ENCODE peak calls at places on chromosomes 4 and X, in five cellular contexts. One of them, this sample, is unnamed.

GRCh38 chr4:154475800-154476199 is 15.8 kb downstream of the DCHS2 start:
- DNase-seq in GM23248: no peak
- DNase-seq in GM23338: no peak
- DNase-seq in mammary epithelial cell: no peak
- DNase-seq in MM.1S: no peak
- DNase-seq in this sample: no peak

GRCh38 chr4:169677150-169677732 is 56.9 kb downstream of the CLCN3 start:
- DNase-seq in GM23248: no peak
- DNase-seq in mammary epithelial cell: no peak
- DNase-seq in GM23338: no peak
- DNase-seq in MM.1S: no peak
- DNase-seq in this sample: no peak

GRCh38 chrX:662126-662525 is 31.5 kb downstream of the SHOX start:
- DNase-seq in GM23248: no peak
- DNase-seq in MM.1S: no peak
- DNase-seq in mammary epithelial cell: no peak
- DNase-seq in GM23338: no peak
- DNase-seq in this sample: no peak

GRCh38 chr4:36133658-36134057 is 110.7 kb downstream of the ARAP2 start:
- DNase-seq in GM23248: no peak
- DNase-seq in GM23338: no peak
- DNase-seq in MM.1S: no peak
- DNase-seq in mammary epithelial cell: no peak
- DNase-seq in this sample: no peak

GRCh38 chr4:87188063-87188462 is 32.4 kb downstream of the KLHL8 start:
- DNase-seq in GM23248: no peak
- DNase-seq in MM.1S: no peak
- DNase-seq in GM23338: no peak
- DNase-seq in mammary epithelial cell: no peak
- DNase-seq in this sample: no peak

GRCh38 chr4:48909697-48910096 is 3.1 kb upstream of the OCIAD2 start:
- DNase-seq in GM23248: peak
- DNase-seq in MM.1S: no peak
- DNase-seq in GM23338: no peak
- DNase-seq in mammary epithelial cell: peak
- DNase-seq in this sample: peak

GRCh38 chr4:80500593-80500992 is 165.1 kb downstream of the CFAP299 start:
- DNase-seq in GM23248: no peak
- DNase-seq in mammary epithelial cell: peak
- DNase-seq in GM23338: no peak
- DNase-seq in MM.1S: no peak
- DNase-seq in this sample: no peak

GRCh38 chr4:3257691-3258482 is 8.9 kb downstream of the MSANTD1 start:
- DNase-seq in GM23248: peak
- DNase-seq in MM.1S: no peak
- DNase-seq in GM23338: no peak
- DNase-seq in mammary epithelial cell: peak
- DNase-seq in this sample: peak

GRCh38 chrX:134741801-134742200 is 83.5 kb upstream of the PLAC1 start:
- DNase-seq in mammary epithelial cell: no peak
- DNase-seq in GM23248: no peak
- DNase-seq in MM.1S: no peak
- DNase-seq in GM23338: no peak
- DNase-seq in this sample: no peak

GRCh38 chr4:151184523-151185458 is 85.4 kb downstream of the RPS3A start:
- DNase-seq in MM.1S: no peak
- DNase-seq in GM23248: peak
- DNase-seq in GM23338: no peak
- DNase-seq in mammary epithelial cell: peak
- DNase-seq in this sample: peak

GRCh38 chrX:40177942-40178715 is 80.4 kb upstream of the BCOR start:
- DNase-seq in mammary epithelial cell: no peak
- DNase-seq in GM23248: no peak
- DNase-seq in GM23338: no peak
- DNase-seq in MM.1S: no peak
- DNase-seq in this sample: no peak

GRCh38 chrX:40179333-40179732 is 81.6 kb upstream of the BCOR start:
- DNase-seq in GM23338: no peak
- DNase-seq in GM23248: no peak
- DNase-seq in MM.1S: no peak
- DNase-seq in mammary epithelial cell: no peak
- DNase-seq in this sample: no peak

GRCh38 chrX:40176979-40177430 is 79.2 kb upstream of the BCOR start:
- DNase-seq in GM23248: peak
- DNase-seq in GM23338: peak
- DNase-seq in MM.1S: peak
- DNase-seq in mammary epithelial cell: no peak
- DNase-seq in this sample: no peak

GRCh38 chrX:40176256-40176978 is 78.7 kb upstream of the BCOR start:
- DNase-seq in MM.1S: peak
- DNase-seq in mammary epithelial cell: no peak
- DNase-seq in GM23248: peak
- DNase-seq in GM23338: peak
- DNase-seq in this sample: no peak

DNA sequence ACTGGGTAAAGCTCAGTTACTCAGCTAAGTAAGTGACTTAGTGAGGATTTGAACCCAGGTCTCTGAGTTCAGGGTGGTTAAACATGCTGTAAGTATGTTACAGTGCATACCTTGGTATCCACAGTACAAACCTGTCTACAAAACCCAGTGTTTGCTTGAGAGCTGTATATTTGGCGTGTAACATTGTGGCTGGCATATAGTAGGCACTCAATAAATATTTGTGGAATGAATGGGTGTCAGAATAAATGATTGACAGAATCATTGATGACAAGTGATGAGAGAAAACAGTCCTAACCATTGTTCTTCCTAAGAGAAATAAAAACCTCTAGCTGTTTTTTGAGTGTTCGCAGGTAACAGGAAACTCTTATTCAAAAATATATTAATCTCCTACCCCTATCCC is 79.7 kb upstream of the BCOR start:
- DNase-seq in MM.1S: no peak
- DNase-seq in GM23338: no peak
- DNase-seq in mammary epithelial cell: no peak
- DNase-seq in GM23248: no peak
- DNase-seq in this sample: no peak
- H3K4me2 ChIP-seq in MM.1S: peak
- H3K4me2 ChIP-seq in GM23338: peak
- H3K4me2 ChIP-seq in mammary epithelial cell: no peak
- H3K4me2 ChIP-seq in GM23248: no peak
- H3K4me2 ChIP-seq in this sample: peak

GRCh38 chr4:76984127-76984526 is 34.6 kb downstream of the SEPTIN11 start:
- DNase-seq in GM23338: peak
- DNase-seq in mammary epithelial cell: peak
- DNase-seq in GM23248: peak
- DNase-seq in MM.1S: peak
- DNase-seq in this sample: peak

GRCh38 chr4:76984788-76985211 is 35.2 kb downstream of the SEPTIN11 start:
- DNase-seq in GM23248: peak
- DNase-seq in GM23338: no peak
- DNase-seq in MM.1S: peak
- DNase-seq in mammary epithelial cell: peak
- DNase-seq in this sample: peak

GRCh38 chr4:76980280-76980679 is 30.7 kb downstream of the SEPTIN11 start:
- DNase-seq in MM.1S: no peak
- DNase-seq in mammary epithelial cell: no peak
- DNase-seq in GM23248: no peak
- DNase-seq in GM23338: no peak
- DNase-seq in this sample: no peak

GRCh38 chr4:76981649-76982048 is 32.1 kb downstream of the SEPTIN11 start:
- DNase-seq in mammary epithelial cell: no peak
- DNase-seq in GM23338: no peak
- DNase-seq in MM.1S: no peak
- DNase-seq in GM23248: no peak
- DNase-seq in this sample: no peak

DNA sequence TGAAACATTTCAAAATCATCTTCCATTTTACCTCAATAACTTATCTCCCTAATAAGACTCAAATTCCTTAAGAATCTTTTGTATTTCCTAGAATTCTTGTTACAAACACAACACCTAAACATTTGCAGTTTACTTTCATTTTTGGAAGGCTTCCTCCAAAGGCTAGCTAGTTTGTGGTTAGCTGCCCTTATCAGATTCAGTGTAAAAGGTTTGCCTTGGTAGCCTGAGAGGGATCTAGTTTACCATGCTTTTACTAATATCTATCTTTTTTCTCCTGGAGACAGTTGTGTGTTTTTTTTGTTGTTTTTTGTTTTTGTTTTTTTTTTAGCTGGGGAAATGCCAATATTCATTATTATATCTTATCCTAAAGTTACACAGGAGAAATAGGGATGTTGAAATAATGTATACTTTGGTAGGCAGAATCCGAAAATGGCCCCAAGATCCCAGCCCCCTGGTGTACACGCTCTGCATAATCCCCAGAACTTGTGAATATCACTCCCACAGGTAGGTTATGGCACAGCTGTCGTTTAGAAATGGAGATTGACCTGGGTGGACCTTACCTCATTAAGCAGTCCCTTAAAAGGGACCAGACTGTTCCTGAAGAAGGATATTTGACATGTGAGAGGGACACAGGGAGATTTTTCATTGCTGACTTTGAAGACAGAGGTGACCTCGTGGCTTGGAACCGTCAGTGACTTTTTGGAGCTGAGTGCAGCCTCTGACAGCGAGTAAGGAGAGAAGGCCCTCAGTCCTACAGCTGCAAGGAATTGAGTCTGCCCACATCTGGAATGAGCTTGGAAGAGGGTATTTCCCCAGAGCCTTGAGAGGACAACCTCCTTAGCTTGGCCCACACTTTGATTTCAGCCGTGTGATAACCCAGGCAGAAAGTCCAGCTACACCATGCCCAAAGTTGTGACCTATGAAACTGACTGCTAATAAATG is 33.4 kb downstream of the SEPTIN11 start:
- DNase-seq in GM23338: no peak
- DNase-seq in MM.1S: peak
- DNase-seq in GM23248: peak
- DNase-seq in mammary epithelial cell: no peak
- DNase-seq in this sample: peak
- H3K4me3 ChIP-seq in GM23338: no peak
- H3K4me3 ChIP-seq in MM.1S: peak
- H3K4me3 ChIP-seq in GM23248: no peak
- H3K4me3 ChIP-seq in mammary epithelial cell: no peak
- H3K4me3 ChIP-seq in this sample: no peak

DNA sequence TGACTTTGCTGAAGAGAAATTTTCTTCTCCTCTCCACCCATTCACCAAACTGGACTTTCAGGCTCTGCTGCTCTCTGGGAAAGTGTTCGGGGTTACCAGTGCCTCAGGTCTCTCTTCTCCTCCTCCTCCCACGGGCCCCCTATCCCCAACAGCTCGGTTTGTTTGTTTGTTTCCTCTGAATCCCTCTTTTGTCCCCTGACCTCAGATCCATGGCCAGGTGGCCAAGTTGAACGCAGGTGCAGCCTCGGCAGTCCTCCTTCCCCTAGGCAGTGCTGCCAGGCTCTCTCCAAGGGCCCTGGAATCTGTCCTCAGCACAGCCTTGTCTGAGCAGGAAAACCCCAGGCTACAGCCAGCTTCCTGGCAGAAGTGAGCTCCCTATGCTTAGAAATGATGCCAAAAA is 60.0 kb downstream of the FHDC1 start:
- DNase-seq in GM23248: no peak
- DNase-seq in MM.1S: no peak
- DNase-seq in GM23338: no peak
- DNase-seq in mammary epithelial cell: peak
- DNase-seq in this sample: no peak
- H3K4me2 ChIP-seq in GM23248: no peak
- H3K4me2 ChIP-seq in MM.1S: no peak
- H3K4me2 ChIP-seq in GM23338: peak
- H3K4me2 ChIP-seq in mammary epithelial cell: no peak
- H3K4me2 ChIP-seq in this sample: no peak

DNA sequence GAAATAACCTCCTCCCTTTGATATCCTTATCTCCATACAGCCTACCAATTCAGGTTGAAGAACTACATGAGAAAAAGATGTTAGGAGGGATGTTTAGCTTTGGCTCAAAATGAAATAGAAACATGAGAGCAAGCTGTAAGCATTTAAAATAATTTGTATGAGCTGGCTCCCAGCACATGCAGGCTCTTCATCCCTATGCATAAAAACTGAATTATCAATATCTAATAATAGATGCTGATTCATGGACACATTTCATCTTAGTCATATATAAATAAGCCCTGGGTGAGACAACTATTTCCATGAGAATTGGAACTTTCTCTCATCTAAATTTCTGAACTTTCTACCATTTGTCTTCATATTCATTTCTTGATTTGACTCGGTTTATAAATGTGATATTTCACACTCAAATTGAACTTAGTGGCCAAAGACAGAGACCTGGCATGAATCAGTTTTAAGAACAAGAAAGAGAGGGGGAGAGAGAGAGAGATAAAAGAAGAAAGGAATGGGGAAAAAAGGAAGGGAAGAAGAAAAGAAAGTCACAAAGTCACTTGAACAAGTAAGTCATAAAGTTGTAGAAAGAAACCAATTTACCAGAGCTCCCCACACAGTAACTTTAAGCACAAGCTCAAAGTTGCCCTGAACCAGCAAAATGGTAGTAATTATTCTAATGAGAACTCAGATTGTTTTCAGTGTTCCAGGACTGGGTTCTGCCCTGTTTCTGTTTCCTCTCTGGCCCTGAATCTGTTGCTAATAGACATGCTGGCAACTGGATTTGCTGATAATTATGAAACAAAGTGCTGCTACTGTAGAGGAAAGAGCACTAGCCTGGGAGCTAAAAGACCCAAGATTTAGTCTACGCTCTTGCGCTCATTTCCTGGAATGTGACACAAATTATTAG is 48.8 kb upstream of the GPR174 start:
- DNase-seq in mammary epithelial cell: no peak
- DNase-seq in MM.1S: no peak
- DNase-seq in GM23338: no peak
- DNase-seq in GM23248: no peak
- DNase-seq in this sample: no peak
- H3K4me3 ChIP-seq in mammary epithelial cell: no peak
- H3K4me3 ChIP-seq in MM.1S: no peak
- H3K4me3 ChIP-seq in GM23338: no peak
- H3K4me3 ChIP-seq in GM23248: no peak
- H3K4me3 ChIP-seq in this sample: no peak

This sample was measured in astrocyte.